ENCODE peak calls at places on chromosomes 13 and 19, in five cellular contexts. A is fibroblast of pulmonary artery, B is cardiac muscle cell, U is choroid plexus epithelial cell, G is PC-3. N is an unnamed sample.

GRCh38 chr13:73945871-73946270 is 188.3 kb downstream of the KLF12 start:
- DNase-seq in G (no peak), U (no peak), A (no peak), B (no peak), N (no peak)

GRCh38 chr19:1469200-1469935 is 9.6 kb downstream of the C19orf25 start:
- DNase-seq in G (peak; percentile 45), A (no peak), U (no peak), B (no peak), N (no peak)

GRCh38 chr13:48505597-48506091 is 27.2 kb downstream of the RCBTB2 start:
- DNase-seq in U (no peak), G (no peak), B (no peak), A (no peak), N (peak; percentile 50)

GRCh38 chr13:113231306-113232207 is 22.1 kb downstream of the CUL4A start:
- DNase-seq in G (no peak), U (no peak), A (no peak), B (no peak), N (no peak)

GRCh38 chr19:55809381-55810058 is 22.3 kb downstream of the NLRP11 start:
- DNase-seq in A (peak; percentile 53), G (peak; percentile 80), U (peak; percentile 58), B (peak; percentile 48), N (peak; percentile 24)

GRCh38 chr19:32890326-32890725 is 20.8 kb upstream of the SLC7A9 start:
- DNase-seq in U (no peak), B (no peak), G (no peak), A (no peak), N (no peak)

GRCh38 chr19:572891-573825 is 762 bp downstream of the BSG start:
- DNase-seq in G (peak; percentile 47), U (peak; percentile 65), A (peak; percentile 60), B (peak; percentile 64), N (peak; percentile 88)

GRCh38 chr13:60370343-60370742 is 26.7 kb upstream of the TDRD3 start:
- DNase-seq in G (no peak), A (no peak), B (no peak), U (no peak), N (no peak)

GRCh38 chr19:43781630-43782310 is 997 bp upstream of the KCNN4 start:
- DNase-seq in U (no peak), G (peak; percentile 32), B (no peak), A (no peak), N (no peak)

GRCh38 chr19:46209051-46209450 is 20.5 kb upstream of the IGFL1 start:
- DNase-seq in U (no peak), A (no peak), G (peak; percentile 49), B (no peak), N (no peak)

GRCh38 chr13:31827707-31828106 is 88.4 kb downstream of the RXFP2 start:
- DNase-seq in G (no peak), A (no peak), U (no peak), B (no peak), N (no peak)

GRCh38 chr13:31824705-31825512 is 85.6 kb downstream of the RXFP2 start:
- DNase-seq in B (peak; percentile 52), G (peak; percentile 19), U (peak; percentile 69), A (peak; percentile 43), N (peak; percentile 60)
- TF ChIP-seq CTCF in B (peak; percentile 24), G (peak; percentile 19), U (peak; percentile 45), A (no peak), N (peak; percentile 13)

DNA sequence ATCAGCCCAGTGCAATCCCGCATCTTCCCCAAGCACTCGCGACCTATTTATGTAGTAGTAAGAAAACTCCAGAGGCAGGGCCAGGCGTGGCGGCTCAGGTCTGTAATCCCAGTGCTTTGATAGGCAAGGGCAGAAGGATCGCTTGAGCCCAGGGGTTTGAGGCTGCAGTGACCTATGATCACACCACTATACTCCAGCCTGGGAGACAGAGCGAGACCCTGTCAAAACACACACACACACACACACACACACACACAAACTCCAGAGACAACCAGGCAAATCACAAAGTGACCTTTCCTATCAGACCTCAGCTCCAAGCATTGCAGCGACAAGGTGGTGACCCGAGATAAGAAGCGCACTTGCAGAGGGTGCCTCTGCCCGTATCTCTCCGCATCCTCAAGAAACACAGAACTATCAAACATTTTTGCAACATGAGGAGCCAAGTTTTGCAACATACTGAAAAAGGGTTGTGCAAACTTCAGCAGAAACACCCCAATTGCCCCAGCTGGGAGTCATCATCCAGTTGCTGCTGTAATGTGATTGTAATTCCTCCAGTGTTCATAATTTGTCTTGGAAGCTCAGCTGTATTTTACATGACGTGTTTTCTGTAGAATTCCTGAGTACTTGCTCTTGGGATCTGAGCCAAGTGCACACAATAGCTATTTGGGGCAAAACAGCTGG is 8.7 kb upstream of the KLF2 start:
- DNase-seq in G (peak; percentile 44), B (peak; percentile 99), A (peak; percentile 100), U (peak; percentile 98), N (peak; percentile 95)
- H3K4me3 ChIP-seq in G (no peak overlapping the region), B (no peak overlapping the region), A (no peak overlapping the region), U (no peak overlapping the region), N (no peak overlapping the region)

GRCh38 chr13:28753208-28753892 is 34.6 kb upstream of the SLC46A3 start:
- DNase-seq in A (peak; percentile 95), U (peak; percentile 93), B (peak; percentile 95), G (peak; percentile 92), N (peak; percentile 94)
- TF ChIP-seq CTCF in A (peak; percentile 21), U (peak; percentile 28), B (peak; percentile 16), G (no peak), N (no peak)

DNA sequence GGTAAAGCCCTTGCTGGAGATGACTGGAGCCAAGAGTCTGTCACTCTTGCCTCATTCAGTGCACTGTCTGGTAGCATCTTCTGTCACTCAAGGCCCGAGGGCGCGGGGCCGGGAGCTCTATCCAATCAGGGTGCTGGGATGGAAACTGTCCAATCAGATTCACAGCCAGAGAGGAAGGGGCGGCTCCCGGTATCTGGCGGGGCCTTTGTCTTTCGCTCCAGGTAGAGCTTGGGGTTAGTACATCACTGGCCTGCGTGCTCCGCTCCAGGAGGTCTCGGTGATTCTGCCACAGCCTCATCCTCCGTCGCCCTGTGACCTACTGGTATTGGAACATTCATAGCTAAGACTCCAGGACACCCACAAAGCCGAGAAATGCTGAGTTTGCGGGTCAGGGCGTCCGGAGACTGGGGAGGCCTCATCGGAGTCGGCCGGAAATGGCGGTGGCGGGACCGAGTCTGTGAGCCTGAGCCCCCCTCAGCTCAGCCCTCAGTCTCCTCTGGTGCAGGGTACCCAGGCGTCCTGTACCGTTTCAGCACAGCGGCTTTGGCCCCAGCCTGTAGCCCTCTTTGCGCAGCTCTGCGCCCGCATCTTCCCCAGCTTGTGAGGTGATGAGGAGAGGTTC is 20.6 kb upstream of the ZNF430 start:
- DNase-seq in U (peak; percentile 96), G (peak; percentile 7), B (peak; percentile 94), A (peak; percentile 76), N (peak; percentile 89)
- H3K4me3 ChIP-seq in U (peak overlapping the region; percentile 65), G (no peak overlapping the region), B (peak overlapping the region; percentile 49), A (peak overlapping the region; percentile 48), N (peak overlapping the region; percentile 59)

GRCh38 chr19:31510635-31511034 is 161.4 kb upstream of the TSHZ3 start:
- DNase-seq in B (no peak), U (no peak), G (no peak), A (no peak), N (no peak)

GRCh38 chr19:31513841-31514240 is 164.6 kb upstream of the TSHZ3 start:
- DNase-seq in G (no peak), A (no peak), B (no peak), U (no peak), N (no peak)

GRCh38 chr19:31511696-31512095 is 162.5 kb upstream of the TSHZ3 start:
- DNase-seq in B (no peak), U (no peak), G (no peak), A (no peak), N (no peak)

GRCh38 chr19:31511098-31511497 is 161.9 kb upstream of the TSHZ3 start:
- DNase-seq in B (no peak), U (no peak), G (no peak), A (no peak), N (no peak)

DNA sequence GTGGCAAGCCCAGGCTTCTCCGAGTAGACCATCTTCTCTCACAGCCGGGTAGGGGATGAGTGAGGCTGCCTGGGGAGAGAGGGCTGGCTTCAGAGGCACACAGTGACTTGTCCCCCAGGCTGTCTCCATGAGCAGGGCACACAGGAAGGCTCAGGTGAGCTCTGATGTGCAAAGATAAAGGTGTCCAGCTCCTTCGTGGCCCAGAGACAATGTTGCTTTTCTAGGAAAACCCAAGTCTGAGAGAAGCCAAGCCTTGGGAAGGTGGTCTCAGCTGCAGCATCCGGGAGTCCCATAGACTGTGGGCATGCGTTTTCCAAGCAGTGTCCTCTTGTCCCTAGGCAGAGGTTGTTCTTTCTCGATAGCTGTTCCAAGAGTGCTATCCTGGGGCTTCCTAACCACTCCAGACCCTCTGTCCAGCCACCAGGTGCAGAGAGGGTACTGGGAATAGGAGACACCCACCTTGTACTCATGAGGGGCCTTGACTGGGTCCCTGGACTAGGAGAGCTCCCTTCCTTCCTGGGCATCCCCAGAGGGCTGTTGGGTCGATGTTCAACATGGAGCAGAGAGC is 163.3 kb upstream of the TSHZ3 start:
- DNase-seq in G (no peak), B (no peak), A (no peak), U (no peak), N (no peak)
- TF ChIP-seq CTCF in G (no peak), B (no peak), A (no peak), U (no peak), N (no peak)

DNA sequence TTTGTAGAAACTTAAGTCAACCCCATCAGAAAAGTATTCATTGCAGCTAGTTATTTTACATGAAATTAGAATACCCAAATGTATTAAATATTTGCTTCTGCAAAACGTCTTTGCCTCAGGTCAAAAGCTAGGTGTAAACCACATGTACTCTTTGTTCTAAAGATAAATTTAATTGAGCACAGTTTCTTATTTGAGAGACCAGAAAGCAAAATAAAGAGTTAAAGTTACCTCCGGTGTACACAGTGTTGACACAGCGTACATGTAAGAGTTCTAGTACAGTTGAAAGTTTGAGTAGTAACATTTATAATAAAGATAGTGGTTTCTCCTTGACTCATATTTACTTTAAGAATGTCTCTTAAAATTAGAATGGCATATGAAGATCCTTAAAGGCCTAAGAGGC is 2.8 kb downstream of the LRCH1 start:
- DNase-seq in B (no peak), A (no peak), G (peak; percentile 19), U (no peak), N (no peak)
- H3K4me3 ChIP-seq in B (no peak overlapping the region), A (no peak overlapping the region), G (peak overlapping the region; percentile 77), U (no peak overlapping the region), N (no peak overlapping the region)

DNA sequence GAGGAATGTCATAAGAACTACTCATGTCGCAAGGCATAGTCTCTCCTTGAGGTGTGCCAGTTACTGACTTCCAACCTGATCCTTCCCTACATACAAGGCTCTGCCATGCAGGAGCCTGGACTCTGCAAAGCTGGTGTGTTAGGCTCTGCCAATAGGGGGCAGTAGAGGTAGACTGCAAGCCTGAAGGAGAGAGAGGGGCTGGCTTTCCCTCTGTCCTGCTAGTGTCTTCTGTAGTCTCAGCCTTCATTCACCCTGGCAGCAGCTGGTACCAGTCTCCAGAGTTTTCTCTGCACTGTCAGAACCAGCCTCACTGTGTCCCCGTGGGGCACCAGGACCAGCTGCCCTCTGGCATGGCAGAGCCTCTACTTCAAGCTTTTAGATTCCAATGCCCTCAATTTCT is 14.5 kb downstream of the SHISA2 start:
- DNase-seq in U (peak; percentile 48), B (peak; percentile 43), G (peak; percentile 56), A (no peak), N (no peak)
- TF ChIP-seq CTCF in U (peak; percentile 76), B (peak; percentile 70), G (peak; percentile 73), A (peak; percentile 43), N (peak; percentile 27)

GRCh38 chr19:39397360-39398296 is 6.5 kb downstream of the MED29 start:
- DNase-seq in B (peak; percentile 91), G (peak; percentile 78), A (peak; percentile 87), U (peak; percentile 90), N (peak; percentile 81)
- H3K4me3 ChIP-seq in B (no peak overlapping the region), G (no peak overlapping the region), A (no peak overlapping the region), U (peak overlapping the region; percentile 11), N (no peak overlapping the region)

N was measured in foreskin fibroblast.